ENCODE peak calls at places on chromosomes 4 and X, in eight cellular contexts. D is activated CD8-positive, alpha-beta T cell treated with anti-CD3 and anti-CD28 coated beads for 36 hours; G is stimulated activated CD4-positive, alpha-beta T cell treated with anti-CD3 and anti-CD28 coated beads, Interleukin-2, amount 100 ng/mL, for 24 hours; V is MM.1S; S is fibroblast of pulmonary artery; F is tibial nerve; A is anterior cingulate cortex; E is NB4. P is an unnamed sample.

GRCh38 chr4:12949719-12950118 is 534.4 kb downstream of the RAB28 start:
- DNase-seq in D (no peak), F (no peak), S (no peak), E (no peak), G (no peak), A (no peak), V (no peak), P (no peak)

GRCh38 chrX:130120321-130120731 is 10.0 kb upstream of the ELF4 start:
- DNase-seq in G (no peak), D (peak), V (no peak), F (no peak), E (peak), A (no peak), S (no peak), P (peak)

GRCh38 chrX:154020500-154021115 is 906 bp upstream of the IRAK1 start:
- DNase-seq in F (no peak), A (no peak), G (no peak), E (peak), D (peak), S (no peak), V (no peak), P (no peak)

GRCh38 chr4:20687894-20688293 is 12.4 kb upstream of the PACRGL start:
- DNase-seq in S (peak), D (no peak), G (no peak), V (no peak), F (no peak), E (no peak), A (no peak), P (no peak)

GRCh38 chrX:102995316-102995715 is 58.2 kb downstream of the RAB40AL start:
- DNase-seq in S (no peak), E (no peak), F (no peak), G (no peak), D (no peak), V (no peak), A (no peak), P (no peak)

GRCh38 chr4:138494931-138495330 is 252.8 kb upstream of the SLC7A11 start:
- DNase-seq in E (peak), V (no peak), G (no peak), D (no peak), A (no peak), F (no peak), S (peak), P (peak)

GRCh38 chr4:7108046-7108625 is 40.3 kb upstream of the GRPEL1 start:
- DNase-seq in V (no peak), G (no peak), S (no peak), F (no peak), E (no peak), D (no peak), A (no peak), P (no peak)

GRCh38 chr4:28250646-28251045 is 1390.0 kb downstream of the STIM2 start:
- DNase-seq in A (no peak), E (no peak), D (no peak), S (peak), V (no peak), F (no peak), G (no peak), P (no peak)

GRCh38 chr4:65249111-65249510 is 421.2 kb downstream of the EPHA5 start:
- DNase-seq in D (no peak), S (no peak), A (no peak), V (no peak), G (no peak), F (no peak), E (no peak), P (no peak)

GRCh38 chr4:23717528-23718248 is 172.2 kb downstream of the PPARGC1A start:
- DNase-seq in F (no peak), D (peak), G (no peak), E (peak), A (no peak), V (peak), S (peak), P (peak)

GRCh38 chrX:153884136-153885076 is 1.6 kb downstream of the L1CAM start:
- DNase-seq in V (no peak), S (no peak), G (no peak), F (no peak), D (no peak), E (no peak), A (no peak), P (no peak)

GRCh38 chr4:159358226-159358625 is 255.3 kb downstream of the RAPGEF2 start:
- DNase-seq in A (no peak), V (no peak), D (no peak), E (no peak), G (no peak), S (peak), F (no peak), P (no peak)

GRCh38 chr4:5472166-5472565 is 236.2 kb downstream of the EVC2 start:
- DNase-seq in V (no peak), G (no peak), F (no peak), S (no peak), A (no peak), E (no peak), D (no peak), P (no peak)

GRCh38 chrX:41858161-41858775 is 65.1 kb downstream of the CASK start:
- DNase-seq in S (no peak), F (no peak), V (no peak), D (no peak), A (no peak), E (no peak), G (no peak), P (no peak)

GRCh38 chr4:1610791-1611500 is 73.2 kb downstream of the FAM53A start:
- DNase-seq in F (no peak), E (no peak), S (no peak), G (no peak), A (no peak), V (no peak), D (no peak), P (no peak)

GRCh38 chr4:71857713-71858451 is 74.0 kb upstream of the GC start:
- DNase-seq in S (no peak), E (no peak), V (no peak), A (no peak), G (no peak), D (no peak), F (no peak), P (no peak)

GRCh38 chr4:114598191-114599121 is at the start of gene UGT8:
- DNase-seq in S (peak), F (no peak), G (no peak), A (no peak), E (peak), V (no peak), D (peak), P (peak)

GRCh38 chr4:185142911-185143595 is at the start of gene SLC25A4:
- DNase-seq in S (peak), G (peak), F (peak), D (peak), V (peak), E (peak), A (peak), P (peak)

GRCh38 chr4:17091104-17091503 is 192.7 kb upstream of the LDB2 start:
- DNase-seq in D (no peak), F (no peak), G (no peak), E (no peak), A (no peak), V (no peak), S (no peak), P (peak)

GRCh38 chr4:37715889-37716402 is 29.8 kb upstream of the RELL1 start:
- DNase-seq in V (no peak), F (no peak), G (no peak), S (peak), E (peak), A (no peak), D (peak), P (peak)

GRCh38 chrX:107733686-107734085 is 41.9 kb downstream of the TSC22D3 start:
- DNase-seq in G (no peak), V (no peak), A (no peak), F (no peak), S (no peak), E (no peak), D (no peak), P (no peak)

GRCh38 chrX:101257448-101258259 is 33.5 kb downstream of the TAF7L start:
- DNase-seq in E (peak), F (no peak), S (no peak), D (no peak), V (no peak), G (no peak), A (no peak), P (no peak)

GRCh38 chr4:2258091-2259035 is 3.5 kb downstream of the MXD4 start:
- DNase-seq in V (no peak), S (no peak), G (no peak), E (no peak), D (no peak), F (no peak), A (no peak), P (no peak)

GRCh38 chrX:46575991-46576392 is 2.4 kb downstream of the CHST7 start:
- DNase-seq in F (peak), E (no peak), G (no peak), A (no peak), S (peak), D (no peak), V (no peak), P (no peak)

GRCh38 chr4:55604996-55605395 is 13.0 kb upstream of the PDCL2 start:
- DNase-seq in D (no peak), V (no peak), E (no peak), A (no peak), S (no peak), G (no peak), F (no peak), P (no peak)

GRCh38 chr4:25875281-25875745 is 12.5 kb upstream of the SEL1L3 start:
- DNase-seq in F (no peak), A (no peak), E (no peak), V (peak), S (no peak), G (no peak), D (no peak), P (peak)

GRCh38 chrX:8663325-8663724 is 68.6 kb downstream of the ANOS1 start:
- DNase-seq in S (peak), G (no peak), D (no peak), E (no peak), F (no peak), V (peak), A (no peak), P (no peak)

GRCh38 chr4:36467670-36468069 is 186.3 kb downstream of the DTHD1 start:
- DNase-seq in E (no peak), A (no peak), V (no peak), F (no peak), D (no peak), S (no peak), G (no peak), P (no peak)

GRCh38 chr4:153488006-153488718 is 22.0 kb downstream of the TMEM131L start:
- DNase-seq in S (no peak), V (no peak), G (peak), D (peak), A (no peak), E (no peak), F (no peak), P (peak)

GRCh38 chrX:34810364-34810763 is 132.2 kb upstream of the FAM47B start:
- DNase-seq in A (no peak), D (no peak), G (no peak), V (no peak), S (peak), E (peak), F (no peak), P (no peak)

GRCh38 chr4:67035501-67035900 is 509.8 kb downstream of the CENPC start:
- DNase-seq in G (no peak), A (no peak), S (peak), D (no peak), V (no peak), E (no peak), F (no peak), P (no peak)

GRCh38 chr4:10736895-10737294 is 52.3 kb upstream of the CLNK start:
- DNase-seq in A (no peak), E (no peak), V (no peak), D (no peak), F (no peak), S (no peak), G (no peak), P (no peak)

GRCh38 chr4:1868912-1869311 is 2.3 kb upstream of the NSD2 start:
- DNase-seq in V (no peak), D (no peak), G (no peak), F (no peak), A (no peak), S (no peak), E (no peak), P (no peak)

GRCh38 chr4:83569967-83570366 is 34.1 kb downstream of the GPAT3 start:
- DNase-seq in F (no peak), A (no peak), D (no peak), G (no peak), S (no peak), E (peak), V (no peak), P (no peak)

GRCh38 chr4:138310498-138310897 is 68.3 kb upstream of the SLC7A11 start:
- DNase-seq in A (no peak), F (no peak), S (peak), E (no peak), V (no peak), G (no peak), D (no peak), P (no peak)

GRCh38 chrX:118571829-118572228 is 76.2 kb downstream of the DOCK11 start:
- DNase-seq in V (no peak), A (no peak), E (no peak), G (no peak), D (no peak), F (no peak), S (peak), P (no peak)

GRCh38 chr4:113057891-113058290 is 8.4 kb downstream of the ANK2 start:
- DNase-seq in S (peak), A (no peak), G (no peak), D (no peak), F (no peak), V (no peak), E (no peak), P (no peak)

GRCh38 chr4:164753873-164754488 is at the start of gene SMIM31:
- DNase-seq in D (no peak), E (no peak), S (no peak), F (no peak), V (no peak), A (no peak), G (no peak), P (no peak)

GRCh38 chr4:85407546-85407945 is 67.4 kb upstream of the ARHGAP24 start:
- DNase-seq in V (no peak), D (no peak), F (no peak), E (no peak), G (no peak), A (no peak), S (no peak), P (no peak)